ENCODE peak calls at places on chromosomes 16 and 17, in seven cellular contexts. Y, E, S, H, U, Q and P are unnamed samples.

GRCh38 chr16:15576960-15577958 is 65.7 kb downstream of the MARF1 start:
- DNase-seq in Q (no peak), H (no peak), S (no peak), Y (peak), E (no peak), U (peak), P (no peak)

GRCh38 chr16:35562919-35563318 is 2103.5 kb downstream of the TP53TG3F start:
- DNase-seq in Y (no peak), E (no peak), S (no peak), H (no peak), Q (no peak), U (no peak), P (no peak)

GRCh38 chr16:77496934-77497333 is 62.1 kb upstream of the ADAMTS18 start:
- DNase-seq in Q (no peak), S (no peak), H (no peak), E (no peak), Y (no peak), U (no peak), P (no peak)

GRCh38 chr17:38353084-38353604 is 1.5 kb downstream of the SOCS7 start:
- DNase-seq in Y (no peak), S (no peak), U (no peak), H (no peak), Q (no peak), E (no peak), P (no peak)

GRCh38 chr17:64213995-64214507 is 49.0 kb downstream of the TEX2 start:
- DNase-seq in E (no peak), Y (no peak), H (no peak), U (peak), Q (no peak), S (no peak), P (no peak)

GRCh38 chr16:4113358-4114256 is 2.6 kb downstream of the ADCY9 start:
- DNase-seq in Q (no peak), Y (peak), U (no peak), H (no peak), E (no peak), S (no peak), P (no peak)

GRCh38 chr17:36703860-36704266 is 102.5 kb downstream of the MRM1 start:
- DNase-seq in E (peak), S (no peak), U (peak), Y (no peak), H (peak), Q (peak), P (peak)

GRCh38 chr17:8158267-8159031 is 4.3 kb downstream of the VAMP2 start:
- DNase-seq in Q (peak), U (peak), E (peak), H (peak), Y (peak), S (no peak), P (peak)

GRCh38 chr17:38844261-38844757 is 9.2 kb downstream of the RPL23 start:
- DNase-seq in Q (no peak), Y (peak), S (no peak), U (no peak), E (no peak), H (no peak), P (no peak)

GRCh38 chr16:65409505-65409904 is 287.6 kb upstream of the CDH11 start:
- DNase-seq in H (no peak), U (no peak), Y (no peak), E (no peak), S (no peak), Q (no peak), P (no peak)

GRCh38 chr17:72421128-72422092 is 300.6 kb downstream of the SOX9 start:
- DNase-seq in S (peak), Q (peak), Y (peak), E (no peak), U (no peak), H (no peak), P (peak)

GRCh38 chr17:71379512-71379911 is 741.3 kb upstream of the SOX9 start:
- DNase-seq in E (no peak), Y (no peak), Q (no peak), H (no peak), U (no peak), S (no peak), P (no peak)

GRCh38 chr16:87305505-87306391 is 11.4 kb downstream of the C16orf95 start:
- DNase-seq in H (no peak), Q (no peak), E (no peak), Y (no peak), S (no peak), U (peak), P (no peak)

GRCh38 chr17:14427914-14428639 is 127.2 kb downstream of the HS3ST3B1 start:
- DNase-seq in U (no peak), S (peak), E (no peak), Y (no peak), Q (no peak), H (no peak), P (no peak)

GRCh38 chr17:68497885-68498319 is 14.3 kb upstream of the PRKAR1A start:
- DNase-seq in H (no peak), U (no peak), Q (peak), S (peak), E (no peak), Y (no peak), P (peak)

GRCh38 chr17:17494499-17495447 is 1.4 kb downstream of the RASD1 start:
- DNase-seq in H (no peak), Q (no peak), Y (no peak), S (no peak), U (no peak), E (peak), P (no peak)

GRCh38 chr17:33234930-33235685 is 58.0 kb downstream of the ASIC2 start:
- DNase-seq in E (no peak), S (no peak), H (peak), U (no peak), Y (no peak), Q (no peak), P (no peak)

GRCh38 chr17:48113201-48113676 is 5.7 kb downstream of the SNX11 start:
- DNase-seq in E (no peak), Y (no peak), S (peak), H (no peak), U (no peak), Q (no peak), P (peak)

GRCh38 chr16:66750279-66751134 is 902 bp downstream of the DYNC1LI2 start:
- DNase-seq in Q (no peak), U (no peak), S (no peak), E (no peak), Y (no peak), H (no peak), P (no peak)

GRCh38 chr16:13150181-13150885 is 248.9 kb downstream of the SHISA9 start:
- DNase-seq in Q (no peak), U (no peak), Y (no peak), H (no peak), E (no peak), S (no peak), P (no peak)

GRCh38 chr17:68101992-68102758 is 66.6 kb downstream of the KPNA2 start:
- DNase-seq in S (no peak), Y (no peak), Q (no peak), U (no peak), E (no peak), H (peak), P (peak)

GRCh38 chr16:86396918-86397317 is 113.4 kb upstream of the FOXF1 start:
- DNase-seq in Y (no peak), S (no peak), Q (no peak), U (no peak), E (no peak), H (no peak), P (no peak)

GRCh38 chr17:45221081-45221996 is at the start of gene FMNL1:
- DNase-seq in S (no peak), U (peak), H (peak), Q (peak), Y (no peak), E (peak), P (no peak)
- TF ChIP-seq TAF1 in S (peak), U (peak), H (no peak), Q (no peak), Y (no peak), E (peak), P (no peak)

GRCh38 chr17:57989011-57989345 is 924 bp upstream of the VEZF1 start:
- DNase-seq in S (no peak), Q (no peak), U (peak), H (peak), E (no peak), Y (peak), P (no peak)
- TF ChIP-seq TAF1 in S (no peak), Q (no peak), U (no peak), H (no peak), E (no peak), Y (no peak), P (no peak)

DNA sequence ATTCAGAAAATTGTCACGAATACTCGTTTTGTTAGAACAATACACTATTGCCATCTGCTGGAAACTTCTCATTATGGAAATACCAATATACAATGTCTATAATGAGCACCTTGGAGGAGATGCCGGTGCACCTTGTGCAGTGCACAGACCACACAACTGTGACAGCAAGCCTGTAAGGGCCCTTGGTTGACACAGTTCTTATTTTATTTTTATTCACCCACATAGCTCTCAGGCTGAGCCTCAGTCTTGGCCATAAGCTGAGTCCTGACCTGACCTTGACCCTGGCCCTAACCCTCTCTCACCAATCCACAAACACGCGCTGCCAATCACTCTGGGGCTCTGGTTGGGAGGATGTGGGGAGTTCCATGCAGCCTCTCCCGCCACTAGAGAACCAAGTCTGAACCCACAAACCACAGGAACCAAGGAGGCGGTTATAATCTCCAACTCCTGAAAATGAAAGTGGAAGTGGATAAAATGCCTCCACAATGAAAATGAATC is 7.6 kb downstream of the AIPL1 start:
- DNase-seq in U (no peak), H (no peak), Q (peak), E (no peak), S (peak), Y (no peak), P (peak)
- TF ChIP-seq TAF1 in U (no peak), H (no peak), Q (no peak), E (no peak), S (no peak), Y (no peak), P (no peak)

GRCh38 chr17:82898976-82899514 is 59.2 kb upstream of the ZNF750 start:
- DNase-seq in U (no peak), H (peak), E (no peak), S (no peak), Q (no peak), Y (no peak), P (no peak)
- TF ChIP-seq TAF1 in U (no peak), H (no peak), E (no peak), S (no peak), Q (no peak), Y (no peak), P (no peak)

GRCh38 chr17:35099929-35100328 is 19.7 kb downstream of the RAD51D start:
- DNase-seq in Q (no peak), Y (no peak), S (no peak), H (no peak), E (no peak), U (no peak), P (no peak)

GRCh38 chr17:35101036-35101435 is 18.6 kb downstream of the RAD51D start:
- DNase-seq in Q (no peak), E (no peak), S (no peak), U (no peak), H (no peak), Y (no peak), P (no peak)

GRCh38 chr17:35103271-35103670 is 16.4 kb downstream of the RAD51D start:
- DNase-seq in Y (no peak), H (no peak), Q (no peak), S (no peak), E (no peak), U (no peak), P (no peak)

GRCh38 chr17:35101725-35102124 is 17.9 kb downstream of the RAD51D start:
- DNase-seq in Q (no peak), Y (no peak), S (no peak), H (no peak), U (no peak), E (no peak), P (no peak)

GRCh38 chr17:35104844-35105450 is 14.7 kb downstream of the RAD51D start:
- DNase-seq in U (no peak), Y (no peak), Q (no peak), S (no peak), E (no peak), H (no peak), P (no peak)
- TF ChIP-seq TAF1 in U (no peak), Y (no peak), Q (no peak), S (no peak), E (no peak), H (no peak), P (no peak)

DNA sequence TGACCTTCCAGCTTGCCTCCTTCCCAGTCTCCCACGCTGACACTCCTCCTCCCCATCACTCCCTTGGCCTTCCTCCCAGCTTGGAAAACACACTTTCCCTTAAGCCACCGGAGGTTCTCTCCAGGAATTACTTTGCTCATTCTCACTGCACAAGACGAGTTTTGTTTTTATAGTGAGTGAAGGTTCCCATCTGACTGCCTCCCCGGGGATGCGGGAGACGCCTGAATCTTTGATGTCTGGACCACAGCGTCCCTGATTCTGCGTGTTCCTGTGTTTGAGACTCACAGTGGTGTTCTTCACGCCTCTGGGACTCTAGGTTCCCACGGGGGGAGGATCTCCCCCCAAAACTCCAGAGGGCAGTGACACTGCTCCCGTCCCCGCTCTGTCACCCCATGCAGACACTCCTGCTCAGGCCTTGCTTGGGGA is 2.0 kb downstream of the DNAI2 start:
- DNase-seq in Y (no peak), Q (no peak), U (no peak), S (no peak), E (no peak), H (no peak), P (no peak)
- TF ChIP-seq TAF1 in Y (no peak), Q (no peak), U (no peak), S (no peak), E (no peak), H (no peak), P (no peak)